ENCODE peak calls at places on chromosomes 2 and 18, in nine cellular contexts. One of them, this sample, is unnamed.

GRCh38 chr2:142586693-142587432 is 290.6 kb upstream of the KYNU start:
- DNase-seq in NCI-H2171 treated with DMSO at 0.1 percent for 48 hours: no peak
- DNase-seq in mucosa of descending colon: no peak
- DNase-seq in putamen: no peak
- DNase-seq in neural crest cell: no peak
- DNase-seq in mucosa of gallbladder: no peak
- DNase-seq in brain microvascular endothelial cell: no peak
- DNase-seq in activated CD4-positive, CD25-positive, alpha-beta regulatory T cell treated with anti-CD3 and anti-CD28 coated beads, Interleukin-2, amount 50 U/mL, for 16 hours: no peak
- DNase-seq in cardiac fibroblast: no peak
- DNase-seq in this sample: no peak

GRCh38 chr18:79634593-79634992 is 45.0 kb upstream of the CTDP1 start:
- DNase-seq in NCI-H2171 treated with DMSO at 0.1 percent for 48 hours: no peak
- DNase-seq in mucosa of descending colon: no peak
- DNase-seq in putamen: no peak
- DNase-seq in neural crest cell: no peak
- DNase-seq in mucosa of gallbladder: no peak
- DNase-seq in brain microvascular endothelial cell: no peak
- DNase-seq in activated CD4-positive, CD25-positive, alpha-beta regulatory T cell treated with anti-CD3 and anti-CD28 coated beads, Interleukin-2, amount 50 U/mL, for 16 hours: no peak
- DNase-seq in cardiac fibroblast: no peak
- DNase-seq in this sample: no peak

GRCh38 chr2:36356199-36356989 is 816 bp downstream of the CRIM1 start:
- DNase-seq in NCI-H2171 treated with DMSO at 0.1 percent for 48 hours: peak
- DNase-seq in mucosa of descending colon: peak
- DNase-seq in putamen: no peak
- DNase-seq in neural crest cell: peak
- DNase-seq in mucosa of gallbladder: no peak
- DNase-seq in brain microvascular endothelial cell: no peak
- DNase-seq in activated CD4-positive, CD25-positive, alpha-beta regulatory T cell treated with anti-CD3 and anti-CD28 coated beads, Interleukin-2, amount 50 U/mL, for 16 hours: no peak
- DNase-seq in cardiac fibroblast: peak
- DNase-seq in this sample: peak

GRCh38 chr2:893311-893710 is 57.3 kb upstream of the SNTG2 start:
- DNase-seq in NCI-H2171 treated with DMSO at 0.1 percent for 48 hours: no peak
- DNase-seq in mucosa of descending colon: no peak
- DNase-seq in putamen: no peak
- DNase-seq in neural crest cell: peak
- DNase-seq in mucosa of gallbladder: peak
- DNase-seq in brain microvascular endothelial cell: no peak
- DNase-seq in activated CD4-positive, CD25-positive, alpha-beta regulatory T cell treated with anti-CD3 and anti-CD28 coated beads, Interleukin-2, amount 50 U/mL, for 16 hours: no peak
- DNase-seq in cardiac fibroblast: no peak
- DNase-seq in this sample: no peak

GRCh38 chr2:46309052-46309953 is 12.1 kb downstream of the EPAS1 start:
- DNase-seq in NCI-H2171 treated with DMSO at 0.1 percent for 48 hours: no peak
- DNase-seq in mucosa of descending colon: no peak
- DNase-seq in putamen: no peak
- DNase-seq in neural crest cell: no peak
- DNase-seq in mucosa of gallbladder: no peak
- DNase-seq in brain microvascular endothelial cell: no peak
- DNase-seq in activated CD4-positive, CD25-positive, alpha-beta regulatory T cell treated with anti-CD3 and anti-CD28 coated beads, Interleukin-2, amount 50 U/mL, for 16 hours: no peak
- DNase-seq in cardiac fibroblast: peak
- DNase-seq in this sample: no peak

GRCh38 chr2:165871025-165871424 is 77.0 kb upstream of the GALNT3 start:
- DNase-seq in NCI-H2171 treated with DMSO at 0.1 percent for 48 hours: no peak
- DNase-seq in mucosa of descending colon: no peak
- DNase-seq in putamen: no peak
- DNase-seq in neural crest cell: no peak
- DNase-seq in mucosa of gallbladder: no peak
- DNase-seq in brain microvascular endothelial cell: no peak
- DNase-seq in activated CD4-positive, CD25-positive, alpha-beta regulatory T cell treated with anti-CD3 and anti-CD28 coated beads, Interleukin-2, amount 50 U/mL, for 16 hours: no peak
- DNase-seq in cardiac fibroblast: no peak
- DNase-seq in this sample: no peak

GRCh38 chr2:232133078-232133477 is 171.6 kb downstream of the DIS3L2 start:
- DNase-seq in NCI-H2171 treated with DMSO at 0.1 percent for 48 hours: no peak
- DNase-seq in mucosa of descending colon: no peak
- DNase-seq in putamen: no peak
- DNase-seq in neural crest cell: no peak
- DNase-seq in mucosa of gallbladder: no peak
- DNase-seq in brain microvascular endothelial cell: no peak
- DNase-seq in activated CD4-positive, CD25-positive, alpha-beta regulatory T cell treated with anti-CD3 and anti-CD28 coated beads, Interleukin-2, amount 50 U/mL, for 16 hours: no peak
- DNase-seq in cardiac fibroblast: no peak
- DNase-seq in this sample: no peak

GRCh38 chr18:36734589-36734988 is 94.2 kb downstream of the TPGS2 start:
- DNase-seq in NCI-H2171 treated with DMSO at 0.1 percent for 48 hours: no peak
- DNase-seq in mucosa of descending colon: no peak
- DNase-seq in putamen: no peak
- DNase-seq in neural crest cell: no peak
- DNase-seq in mucosa of gallbladder: no peak
- DNase-seq in brain microvascular endothelial cell: no peak
- DNase-seq in activated CD4-positive, CD25-positive, alpha-beta regulatory T cell treated with anti-CD3 and anti-CD28 coated beads, Interleukin-2, amount 50 U/mL, for 16 hours: no peak
- DNase-seq in cardiac fibroblast: no peak
- DNase-seq in this sample: no peak

GRCh38 chr2:233007739-233008138 is 5.3 kb downstream of the NGEF start:
- DNase-seq in NCI-H2171 treated with DMSO at 0.1 percent for 48 hours: no peak
- DNase-seq in mucosa of descending colon: no peak
- DNase-seq in putamen: no peak
- DNase-seq in neural crest cell: no peak
- DNase-seq in mucosa of gallbladder: no peak
- DNase-seq in brain microvascular endothelial cell: no peak
- DNase-seq in activated CD4-positive, CD25-positive, alpha-beta regulatory T cell treated with anti-CD3 and anti-CD28 coated beads, Interleukin-2, amount 50 U/mL, for 16 hours: no peak
- DNase-seq in cardiac fibroblast: peak
- DNase-seq in this sample: no peak

GRCh38 chr2:48448274-48449061 is 81.5 kb upstream of the STON1 start:
- DNase-seq in NCI-H2171 treated with DMSO at 0.1 percent for 48 hours: no peak
- DNase-seq in mucosa of descending colon: no peak
- DNase-seq in putamen: no peak
- DNase-seq in neural crest cell: no peak
- DNase-seq in mucosa of gallbladder: no peak
- DNase-seq in brain microvascular endothelial cell: peak
- DNase-seq in activated CD4-positive, CD25-positive, alpha-beta regulatory T cell treated with anti-CD3 and anti-CD28 coated beads, Interleukin-2, amount 50 U/mL, for 16 hours: no peak
- DNase-seq in cardiac fibroblast: peak
- DNase-seq in this sample: no peak

GRCh38 chr2:240557101-240557751 is 562 bp downstream of the ANKMY1 start:
- DNase-seq in NCI-H2171 treated with DMSO at 0.1 percent for 48 hours: no peak
- DNase-seq in mucosa of descending colon: peak
- DNase-seq in putamen: no peak
- DNase-seq in neural crest cell: no peak
- DNase-seq in mucosa of gallbladder: peak
- DNase-seq in brain microvascular endothelial cell: no peak
- DNase-seq in activated CD4-positive, CD25-positive, alpha-beta regulatory T cell treated with anti-CD3 and anti-CD28 coated beads, Interleukin-2, amount 50 U/mL, for 16 hours: no peak
- DNase-seq in cardiac fibroblast: no peak
- DNase-seq in this sample: no peak

GRCh38 chr2:236633764-236634163 is 64.1 kb downstream of the ACKR3 start:
- DNase-seq in NCI-H2171 treated with DMSO at 0.1 percent for 48 hours: no peak
- DNase-seq in mucosa of descending colon: no peak
- DNase-seq in putamen: no peak
- DNase-seq in neural crest cell: no peak
- DNase-seq in mucosa of gallbladder: no peak
- DNase-seq in brain microvascular endothelial cell: no peak
- DNase-seq in activated CD4-positive, CD25-positive, alpha-beta regulatory T cell treated with anti-CD3 and anti-CD28 coated beads, Interleukin-2, amount 50 U/mL, for 16 hours: no peak
- DNase-seq in cardiac fibroblast: no peak
- DNase-seq in this sample: no peak

GRCh38 chr18:9827856-9828793 is 57.6 kb upstream of the TXNDC2 start:
- DNase-seq in NCI-H2171 treated with DMSO at 0.1 percent for 48 hours: no peak
- DNase-seq in mucosa of descending colon: no peak
- DNase-seq in putamen: peak
- DNase-seq in neural crest cell: no peak
- DNase-seq in mucosa of gallbladder: peak
- DNase-seq in brain microvascular endothelial cell: peak
- DNase-seq in activated CD4-positive, CD25-positive, alpha-beta regulatory T cell treated with anti-CD3 and anti-CD28 coated beads, Interleukin-2, amount 50 U/mL, for 16 hours: no peak
- DNase-seq in cardiac fibroblast: peak
- DNase-seq in this sample: peak

GRCh38 chr2:47631306-47631705 is 151.6 kb upstream of the MSH6 start:
- DNase-seq in NCI-H2171 treated with DMSO at 0.1 percent for 48 hours: no peak
- DNase-seq in mucosa of descending colon: no peak
- DNase-seq in putamen: no peak
- DNase-seq in neural crest cell: no peak
- DNase-seq in mucosa of gallbladder: no peak
- DNase-seq in brain microvascular endothelial cell: no peak
- DNase-seq in activated CD4-positive, CD25-positive, alpha-beta regulatory T cell treated with anti-CD3 and anti-CD28 coated beads, Interleukin-2, amount 50 U/mL, for 16 hours: no peak
- DNase-seq in cardiac fibroblast: no peak
- DNase-seq in this sample: no peak

GRCh38 chr2:120418174-120418787 is 72.3 kb downstream of the INHBB start:
- DNase-seq in NCI-H2171 treated with DMSO at 0.1 percent for 48 hours: no peak
- DNase-seq in mucosa of descending colon: no peak
- DNase-seq in putamen: no peak
- DNase-seq in neural crest cell: no peak
- DNase-seq in mucosa of gallbladder: no peak
- DNase-seq in brain microvascular endothelial cell: no peak
- DNase-seq in activated CD4-positive, CD25-positive, alpha-beta regulatory T cell treated with anti-CD3 and anti-CD28 coated beads, Interleukin-2, amount 50 U/mL, for 16 hours: no peak
- DNase-seq in cardiac fibroblast: no peak
- DNase-seq in this sample: peak

GRCh38 chr2:40734797-40735196 is 282.9 kb upstream of the SLC8A1 start:
- DNase-seq in NCI-H2171 treated with DMSO at 0.1 percent for 48 hours: no peak
- DNase-seq in mucosa of descending colon: no peak
- DNase-seq in putamen: no peak
- DNase-seq in neural crest cell: no peak
- DNase-seq in mucosa of gallbladder: no peak
- DNase-seq in brain microvascular endothelial cell: peak
- DNase-seq in activated CD4-positive, CD25-positive, alpha-beta regulatory T cell treated with anti-CD3 and anti-CD28 coated beads, Interleukin-2, amount 50 U/mL, for 16 hours: no peak
- DNase-seq in cardiac fibroblast: peak
- DNase-seq in this sample: no peak

GRCh38 chr18:10400534-10400933 is 53.9 kb upstream of the APCDD1 start:
- DNase-seq in NCI-H2171 treated with DMSO at 0.1 percent for 48 hours: no peak
- DNase-seq in mucosa of descending colon: no peak
- DNase-seq in putamen: no peak
- DNase-seq in neural crest cell: no peak
- DNase-seq in mucosa of gallbladder: no peak
- DNase-seq in brain microvascular endothelial cell: no peak
- DNase-seq in activated CD4-positive, CD25-positive, alpha-beta regulatory T cell treated with anti-CD3 and anti-CD28 coated beads, Interleukin-2, amount 50 U/mL, for 16 hours: no peak
- DNase-seq in cardiac fibroblast: no peak
- DNase-seq in this sample: no peak

GRCh38 chr2:168635065-168635577 is 167.3 kb upstream of the NOSTRIN start:
- DNase-seq in NCI-H2171 treated with DMSO at 0.1 percent for 48 hours: no peak
- DNase-seq in mucosa of descending colon: no peak
- DNase-seq in putamen: peak
- DNase-seq in neural crest cell: no peak
- DNase-seq in mucosa of gallbladder: peak
- DNase-seq in brain microvascular endothelial cell: no peak
- DNase-seq in activated CD4-positive, CD25-positive, alpha-beta regulatory T cell treated with anti-CD3 and anti-CD28 coated beads, Interleukin-2, amount 50 U/mL, for 16 hours: no peak
- DNase-seq in cardiac fibroblast: peak
- DNase-seq in this sample: no peak

GRCh38 chr2:205170399-205170798 is 511.9 kb upstream of the NRP2 start:
- DNase-seq in NCI-H2171 treated with DMSO at 0.1 percent for 48 hours: peak
- DNase-seq in mucosa of descending colon: no peak
- DNase-seq in putamen: no peak
- DNase-seq in neural crest cell: no peak
- DNase-seq in mucosa of gallbladder: no peak
- DNase-seq in brain microvascular endothelial cell: no peak
- DNase-seq in activated CD4-positive, CD25-positive, alpha-beta regulatory T cell treated with anti-CD3 and anti-CD28 coated beads, Interleukin-2, amount 50 U/mL, for 16 hours: no peak
- DNase-seq in cardiac fibroblast: no peak
- DNase-seq in this sample: no peak

GRCh38 chr18:63320690-63321265 is 1.2 kb upstream of the BCL2 start:
- DNase-seq in NCI-H2171 treated with DMSO at 0.1 percent for 48 hours: peak
- DNase-seq in mucosa of descending colon: peak
- DNase-seq in putamen: no peak
- DNase-seq in neural crest cell: peak
- DNase-seq in mucosa of gallbladder: peak
- DNase-seq in brain microvascular endothelial cell: no peak
- DNase-seq in activated CD4-positive, CD25-positive, alpha-beta regulatory T cell treated with anti-CD3 and anti-CD28 coated beads, Interleukin-2, amount 50 U/mL, for 16 hours: no peak
- DNase-seq in cardiac fibroblast: peak
- DNase-seq in this sample: no peak

GRCh38 chr2:33425660-33426059 is 50.8 kb upstream of the RASGRP3 start:
- DNase-seq in NCI-H2171 treated with DMSO at 0.1 percent for 48 hours: no peak
- DNase-seq in mucosa of descending colon: no peak
- DNase-seq in putamen: no peak
- DNase-seq in neural crest cell: no peak
- DNase-seq in mucosa of gallbladder: no peak
- DNase-seq in brain microvascular endothelial cell: no peak
- DNase-seq in activated CD4-positive, CD25-positive, alpha-beta regulatory T cell treated with anti-CD3 and anti-CD28 coated beads, Interleukin-2, amount 50 U/mL, for 16 hours: no peak
- DNase-seq in cardiac fibroblast: peak
- DNase-seq in this sample: no peak

GRCh38 chr2:145740302-145740701 is 1220.4 kb upstream of the ZEB2 start:
- DNase-seq in NCI-H2171 treated with DMSO at 0.1 percent for 48 hours: no peak
- DNase-seq in mucosa of descending colon: no peak
- DNase-seq in putamen: no peak
- DNase-seq in neural crest cell: no peak
- DNase-seq in mucosa of gallbladder: no peak
- DNase-seq in brain microvascular endothelial cell: peak
- DNase-seq in activated CD4-positive, CD25-positive, alpha-beta regulatory T cell treated with anti-CD3 and anti-CD28 coated beads, Interleukin-2, amount 50 U/mL, for 16 hours: no peak
- DNase-seq in cardiac fibroblast: peak
- DNase-seq in this sample: no peak

GRCh38 chr2:75562513-75562864 is 1.8 kb upstream of the EVA1A start:
- DNase-seq in NCI-H2171 treated with DMSO at 0.1 percent for 48 hours: no peak
- DNase-seq in mucosa of descending colon: no peak
- DNase-seq in putamen: no peak
- DNase-seq in neural crest cell: no peak
- DNase-seq in mucosa of gallbladder: no peak
- DNase-seq in brain microvascular endothelial cell: peak
- DNase-seq in activated CD4-positive, CD25-positive, alpha-beta regulatory T cell treated with anti-CD3 and anti-CD28 coated beads, Interleukin-2, amount 50 U/mL, for 16 hours: no peak
- DNase-seq in cardiac fibroblast: no peak
- DNase-seq in this sample: no peak

GRCh38 chr18:30192216-30192615 is 850.3 kb downstream of the DSC3 start:
- DNase-seq in NCI-H2171 treated with DMSO at 0.1 percent for 48 hours: no peak
- DNase-seq in mucosa of descending colon: no peak
- DNase-seq in putamen: no peak
- DNase-seq in neural crest cell: no peak
- DNase-seq in mucosa of gallbladder: no peak
- DNase-seq in brain microvascular endothelial cell: no peak
- DNase-seq in activated CD4-positive, CD25-positive, alpha-beta regulatory T cell treated with anti-CD3 and anti-CD28 coated beads, Interleukin-2, amount 50 U/mL, for 16 hours: no peak
- DNase-seq in cardiac fibroblast: no peak
- DNase-seq in this sample: no peak

GRCh38 chr2:175755169-175755568 is 246.9 kb downstream of the LNPK start:
- DNase-seq in NCI-H2171 treated with DMSO at 0.1 percent for 48 hours: peak
- DNase-seq in mucosa of descending colon: no peak
- DNase-seq in putamen: no peak
- DNase-seq in neural crest cell: no peak
- DNase-seq in mucosa of gallbladder: no peak
- DNase-seq in brain microvascular endothelial cell: no peak
- DNase-seq in activated CD4-positive, CD25-positive, alpha-beta regulatory T cell treated with anti-CD3 and anti-CD28 coated beads, Interleukin-2, amount 50 U/mL, for 16 hours: no peak
- DNase-seq in cardiac fibroblast: no peak
- DNase-seq in this sample: no peak

GRCh38 chr18:79405781-79406575 is 10.2 kb downstream of the NFATC1 start:
- DNase-seq in NCI-H2171 treated with DMSO at 0.1 percent for 48 hours: no peak
- DNase-seq in mucosa of descending colon: peak
- DNase-seq in putamen: peak
- DNase-seq in neural crest cell: no peak
- DNase-seq in mucosa of gallbladder: peak
- DNase-seq in brain microvascular endothelial cell: no peak
- DNase-seq in activated CD4-positive, CD25-positive, alpha-beta regulatory T cell treated with anti-CD3 and anti-CD28 coated beads, Interleukin-2, amount 50 U/mL, for 16 hours: peak
- DNase-seq in cardiac fibroblast: no peak
- DNase-seq in this sample: peak